ENCODE peak calls at places on chromosomes 5 and 9, in four cellular contexts. E is CD8-positive, alpha-beta T cell; P is small intestine; W is A549. J is an unnamed sample.

GRCh38 chr9:37963936-37964739 is 60.2 kb upstream of the SLC25A51 start:
- DNase-seq in E (no peak), W (peak; percentile 54), P (peak; percentile 91), J (no peak)

GRCh38 chr9:34557421-34558321 is 31.9 kb downstream of the CNTFR start:
- DNase-seq in W (no peak), P (no peak), E (no peak), J (no peak)

GRCh38 chr5:40521925-40522324 is 157.8 kb upstream of the PTGER4 start:
- DNase-seq in W (no peak), P (no peak), E (no peak), J (no peak)

GRCh38 chr9:79768199-79768598 is 196.4 kb downstream of the TLE4 start:
- DNase-seq in P (no peak), E (no peak), W (no peak), J (no peak)

GRCh38 chr9:109721021-109721420 is 59.0 kb upstream of the PALM2AKAP2 start:
- DNase-seq in P (peak; percentile 10), W (no peak), E (no peak), J (no peak)

GRCh38 chr5:150598821-150599273 is 41.6 kb upstream of the SYNPO start:
- DNase-seq in E (no peak), P (no peak), W (no peak), J (peak; percentile 43)

GRCh38 chr5:149141224-149141956 is at the start of gene ABLIM3:
- DNase-seq in P (peak; percentile 44), W (peak; percentile 88), E (peak; percentile 67), J (no peak)

GRCh38 chr5:115402822-115403577 is 106.5 kb upstream of the CCDC112 start:
- DNase-seq in E (no peak), W (no peak), P (no peak), J (no peak)

GRCh38 chr9:104858846-104859245 is 69.1 kb downstream of the ABCA1 start:
- DNase-seq in W (no peak), E (no peak), P (no peak), J (no peak)

GRCh38 chr5:179338123-179338676 is 7.1 kb downstream of the ADAMTS2 start:
- DNase-seq in E (no peak), P (no peak), W (no peak), J (no peak)

GRCh38 chr9:27248702-27249101 is 48.2 kb downstream of the EQTN start:
- DNase-seq in E (no peak), W (no peak), P (no peak), J (no peak)

GRCh38 chr5:180438785-180439780 is 55.1 kb upstream of the CNOT6 start:
- DNase-seq in P (no peak), W (no peak), E (no peak), J (no peak)

GRCh38 chr5:76193635-76194034 is 110.5 kb downstream of the SV2C start:
- DNase-seq in E (no peak), W (no peak), P (no peak), J (no peak)

GRCh38 chr9:18330736-18331335 is 143.1 kb upstream of the ADAMTSL1 start:
- DNase-seq in E (no peak), W (no peak), P (no peak), J (no peak)

GRCh38 chr5:6397536-6398269 is 19.4 kb upstream of the MED10 start:
- DNase-seq in E (no peak), W (no peak), P (no peak), J (no peak)

GRCh38 chr9:95107001-95107749 is 210.3 kb downstream of the FANCC start:
- DNase-seq in P (no peak), W (no peak), E (no peak), J (no peak)

GRCh38 chr9:130423272-130423671 is 21.5 kb upstream of the ASS1 start:
- DNase-seq in E (no peak), W (no peak), P (no peak), J (no peak)

GRCh38 chr5:5979362-5979760 is 399.0 kb downstream of the MED10 start:
- DNase-seq in W (no peak), P (no peak), E (no peak), J (peak; percentile 31)

GRCh38 chr5:1005904-1006655 is 2.5 kb upstream of the NKD2 start:
- DNase-seq in W (no peak), P (no peak), E (no peak), J (no peak)

GRCh38 chr5:146078566-146078965 is 26.8 kb downstream of the PLAC8L1 start:
- DNase-seq in W (no peak), E (no peak), P (no peak), J (no peak)

DNA sequence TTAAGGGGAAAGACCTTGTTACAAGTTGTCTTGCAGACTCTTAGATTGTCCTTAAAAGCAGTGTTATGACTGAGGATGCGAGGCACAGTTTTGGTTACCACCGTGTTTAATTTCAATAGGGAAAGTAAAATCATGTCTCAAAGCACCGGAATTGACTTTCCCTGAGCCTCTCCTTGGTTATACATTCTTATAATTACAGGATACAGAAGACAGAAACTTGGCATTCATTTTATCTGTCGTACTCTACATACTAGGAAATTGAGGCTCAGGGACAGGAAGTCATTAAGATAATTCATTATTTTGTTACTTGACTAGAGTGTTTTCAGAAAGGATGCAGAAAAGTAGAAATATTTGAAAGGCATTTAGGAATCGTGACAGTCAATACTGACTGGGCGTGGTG is 54.0 kb upstream of the SPATA31D4 start:
- DNase-seq in E (no peak), P (no peak), W (no peak), J (no peak)
- H3K27ac ChIP-seq in E (no peak overlapping the region), P (no peak overlapping the region), W (no peak overlapping the region), J (no peak overlapping the region)

GRCh38 chr5:100828071-100828689 is 74.9 kb downstream of the ST8SIA4 start:
- DNase-seq in P (no peak), E (no peak), W (no peak), J (no peak)
- H3K27ac ChIP-seq in P (no peak overlapping the region), E (no peak overlapping the region), W (no peak overlapping the region), J (peak overlapping the region; percentile 84)

GRCh38 chr5:144336191-144336590 is 165.5 kb downstream of the KCTD16 start:
- DNase-seq in W (no peak), P (no peak), E (no peak), J (no peak)

GRCh38 chr5:144335561-144335960 is 164.9 kb downstream of the KCTD16 start:
- DNase-seq in E (no peak), W (no peak), P (no peak), J (no peak)

GRCh38 chr5:144331361-144331760 is 160.7 kb downstream of the KCTD16 start:
- DNase-seq in E (no peak), P (no peak), W (no peak), J (no peak)

GRCh38 chr5:144332265-144332664 is 161.6 kb downstream of the KCTD16 start:
- DNase-seq in E (no peak), P (no peak), W (no peak), J (no peak)

GRCh38 chr5:144333336-144333920 is 162.8 kb downstream of the KCTD16 start:
- DNase-seq in W (no peak), E (no peak), P (no peak), J (peak; percentile 62)
- H3K27ac ChIP-seq in W (no peak overlapping the region), E (no peak overlapping the region), P (no peak overlapping the region), J (peak overlapping the region; percentile 37)

DNA sequence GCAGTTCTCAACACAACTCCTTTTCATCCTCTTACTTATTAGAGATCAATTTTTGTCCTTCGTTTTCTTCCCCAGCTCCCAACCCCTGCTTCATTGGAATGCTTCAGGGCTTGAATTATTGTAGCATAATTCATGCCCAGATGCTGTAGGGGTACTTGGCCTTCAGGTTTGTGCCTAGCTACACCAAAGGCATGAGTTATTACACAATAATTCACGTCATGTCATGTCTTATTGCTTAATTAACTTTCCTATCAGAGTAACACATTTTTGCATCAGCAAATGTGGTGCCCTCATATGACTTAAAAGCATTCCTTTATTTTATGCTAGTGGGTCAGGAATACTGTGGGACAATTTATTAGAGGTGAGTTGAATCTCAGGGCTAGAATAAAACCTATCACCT is 507.2 kb downstream of the NFIB start:
- DNase-seq in E (no peak), P (no peak), W (no peak), J (no peak)
- H3K27ac ChIP-seq in E (no peak overlapping the region), P (no peak overlapping the region), W (no peak overlapping the region), J (no peak overlapping the region)

GRCh38 chr5:141766152-141766551 is 84.1 kb upstream of the ARAP3 start:
- DNase-seq in P (no peak), W (no peak), E (no peak), J (no peak)
- H3K27ac ChIP-seq in P (no peak overlapping the region), W (no peak overlapping the region), E (no peak overlapping the region), J (no peak overlapping the region)

DNA sequence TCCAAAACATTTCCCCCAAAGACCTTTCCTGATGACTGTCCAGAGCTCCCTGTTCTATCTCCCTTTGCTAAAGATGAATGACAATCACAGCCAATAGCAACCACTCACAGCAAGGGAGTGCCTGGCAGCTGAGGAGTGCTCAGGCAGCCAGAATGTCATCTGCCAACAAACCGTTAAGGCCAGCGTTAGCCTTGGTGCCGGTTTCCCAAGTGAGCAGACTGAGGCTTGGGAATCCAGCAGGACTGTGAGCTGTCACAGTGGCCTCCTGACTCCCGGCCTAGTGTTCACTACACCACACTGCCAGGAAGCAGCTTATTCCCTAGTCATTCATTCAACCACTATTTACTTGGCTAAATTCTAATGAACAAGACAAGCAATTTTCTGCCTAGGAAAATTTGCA is 24.7 kb downstream of the STK10 start:
- DNase-seq in P (no peak), W (no peak), E (no peak), J (no peak)
- H3K27ac ChIP-seq in P (no peak overlapping the region), W (no peak overlapping the region), E (no peak overlapping the region), J (no peak overlapping the region)

DNA sequence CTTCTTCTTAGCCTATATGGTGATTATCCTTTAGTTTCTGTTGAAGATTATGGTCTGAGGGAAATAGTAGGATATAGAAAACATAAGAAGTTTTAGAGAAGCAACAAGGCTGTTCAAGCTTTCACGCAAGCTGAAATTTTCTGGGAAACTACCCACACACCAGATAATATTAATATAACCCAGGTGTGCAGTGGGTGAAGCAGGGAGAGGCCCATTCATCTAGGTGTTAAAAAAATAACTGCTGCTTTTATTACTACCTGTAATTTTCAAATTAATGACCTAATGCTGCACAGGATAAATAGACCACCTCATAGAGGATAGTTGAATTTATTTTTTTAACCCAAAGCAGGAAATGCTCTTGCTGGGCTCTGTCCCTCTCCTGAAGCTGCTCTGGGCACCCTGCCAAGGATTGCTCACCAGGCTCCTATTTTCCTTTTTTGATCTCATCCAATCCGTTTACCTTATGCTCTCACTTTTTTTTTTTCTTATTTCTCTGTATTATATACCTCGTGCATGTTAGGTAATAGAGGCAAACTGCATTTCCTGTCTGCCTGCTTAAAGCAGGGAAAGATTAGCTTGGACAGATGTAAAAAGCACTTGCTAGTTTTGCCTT is 124.3 kb upstream of the SLC12A2 start:
- DNase-seq in P (peak; percentile 62), E (no peak), W (peak; percentile 47), J (peak; percentile 58)
- H3K27ac ChIP-seq in P (no peak overlapping the region), E (no peak overlapping the region), W (peak overlapping the region; percentile 76), J (peak overlapping the region; percentile 17)

DNA sequence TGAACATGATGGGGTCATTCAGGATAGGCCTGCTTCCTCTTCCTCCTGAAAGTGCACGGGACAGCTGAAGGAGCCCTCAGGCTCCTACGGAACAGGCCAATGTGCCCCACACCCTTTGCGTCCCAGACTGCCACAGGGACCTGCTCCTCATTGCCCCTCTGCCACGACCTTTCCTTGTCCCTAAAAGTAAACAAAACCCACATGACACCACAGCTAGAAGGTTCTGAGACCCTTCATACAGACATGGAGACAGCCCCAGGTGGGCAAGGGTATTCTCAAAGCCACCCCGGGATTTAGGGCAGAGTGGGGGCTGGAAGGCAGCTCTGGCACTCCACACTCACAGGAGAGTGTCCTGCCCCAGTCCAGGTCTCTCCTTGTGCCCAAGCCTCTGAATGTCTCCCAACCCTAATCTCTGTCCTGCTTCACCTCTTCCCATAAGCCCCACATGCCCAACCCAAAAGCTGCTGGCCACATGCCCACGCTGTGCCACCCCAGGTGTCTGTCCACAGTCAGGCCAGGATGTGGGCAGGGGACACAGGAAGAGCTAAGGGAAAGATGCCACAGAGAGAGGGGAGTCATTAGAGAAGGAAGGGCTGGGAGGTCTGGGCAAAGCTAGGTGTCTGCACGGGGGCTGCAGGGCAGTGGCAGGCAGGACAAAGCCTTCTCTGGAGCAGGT is 800 bp downstream of the AMBP start:
- DNase-seq in P (no peak), E (no peak), W (no peak), J (no peak)
- H3K27ac ChIP-seq in P (no peak overlapping the region), E (no peak overlapping the region), W (peak overlapping the region; percentile 93), J (no peak overlapping the region)

J was measured in epithelial cell of prostate.